ENCODE peak calls at places on chromosomes 4 and X, in eight cellular contexts. U is SK-N-SH, X is GM23248, T is MM.1S, K is HCT116, I is hepatocyte, V is GM23338, H is neural progenitor cell. F is an unnamed sample.

GRCh38 chr4:43564601-43565000 is 672.1 kb downstream of the GRXCR1 start:
- DNase-seq in U (no peak), X (no peak), T (no peak), K (no peak), I (no peak), V (no peak), H (no peak), F (no peak)

GRCh38 chr4:88823058-88823919 is 125.7 kb upstream of the NAP1L5 start:
- DNase-seq in U (peak), X (peak), T (peak), K (peak), I (peak), V (peak), H (peak), F (peak)

GRCh38 chr4:157143365-157143764 is 67.4 kb downstream of the GLRB start:
- DNase-seq in U (no peak), X (peak), T (no peak), K (no peak), I (no peak), V (no peak), H (no peak), F (no peak)

GRCh38 chr4:82430193-82431025 is at the start of the genes ENOPH1 and HNRNPDL:
- DNase-seq in U (peak), X (peak), T (peak), K (peak), I (peak), V (peak), H (peak), F (peak)

GRCh38 chrX:53476371-53476770 is 42.2 kb upstream of the HSD17B10 start:
- DNase-seq in U (no peak), X (peak), T (no peak), K (no peak), I (no peak), V (no peak), H (no peak), F (no peak)

GRCh38 chrX:110087485-110088356 is 84.8 kb downstream of the TMEM164 start:
- DNase-seq in U (no peak), X (peak), T (no peak), K (peak), I (peak), V (no peak), H (no peak), F (peak)

GRCh38 chr4:144699565-144699964 is 53.6 kb downstream of the HHIP start:
- DNase-seq in U (no peak), X (peak), T (no peak), K (no peak), I (no peak), V (no peak), H (no peak), F (peak)

GRCh38 chrX:118189628-118190027 is 73.0 kb upstream of the KLHL13 start:
- DNase-seq in U (peak), X (no peak), T (no peak), K (no peak), I (peak), V (peak), H (no peak), F (no peak)

GRCh38 chr4:140426610-140427103 is 791 bp downstream of the CLGN start:
- DNase-seq in U (peak), X (peak), T (peak), K (no peak), I (peak), V (peak), H (peak), F (peak)

GRCh38 chrX:148268646-148269045 is 231.8 kb upstream of the AFF2 start:
- DNase-seq in U (no peak), X (no peak), T (no peak), K (no peak), I (no peak), V (no peak), H (no peak), F (no peak)

GRCh38 chr4:147363514-147363913 is 117.4 kb upstream of the EDNRA start:
- DNase-seq in U (no peak), X (no peak), T (no peak), K (no peak), I (no peak), V (no peak), H (no peak), F (peak)

GRCh38 chr4:168183717-168184571 is 91.6 kb downstream of the ANXA10 start:
- DNase-seq in U (peak), X (peak), T (peak), K (peak), I (peak), V (peak), H (peak), F (peak)

GRCh38 chr4:112895785-112896184 is 153.7 kb upstream of the ANK2 start:
- DNase-seq in U (no peak), X (peak), T (no peak), K (no peak), I (no peak), V (peak), H (peak), F (no peak)

GRCh38 chrX:86946569-86946968 is 571.0 kb upstream of the KLHL4 start:
- DNase-seq in U (peak), X (peak), T (peak), K (no peak), I (peak), V (peak), H (peak), F (peak)
- TF ChIP-seq EZH2phosphoT487 in U (no peak), X (no peak), T (no peak), K (no peak), I (no peak), V (no peak), H (no peak), F (no peak)

GRCh38 chr4:53747401-53747800 is 156.1 kb upstream of the LNX1 start:
- DNase-seq in U (no peak), X (no peak), T (no peak), K (no peak), I (no peak), V (no peak), H (no peak), F (no peak)

GRCh38 chr4:53748328-53748772 is 157.1 kb upstream of the LNX1 start:
- DNase-seq in U (no peak), X (no peak), T (peak), K (no peak), I (no peak), V (no peak), H (no peak), F (no peak)

DNA sequence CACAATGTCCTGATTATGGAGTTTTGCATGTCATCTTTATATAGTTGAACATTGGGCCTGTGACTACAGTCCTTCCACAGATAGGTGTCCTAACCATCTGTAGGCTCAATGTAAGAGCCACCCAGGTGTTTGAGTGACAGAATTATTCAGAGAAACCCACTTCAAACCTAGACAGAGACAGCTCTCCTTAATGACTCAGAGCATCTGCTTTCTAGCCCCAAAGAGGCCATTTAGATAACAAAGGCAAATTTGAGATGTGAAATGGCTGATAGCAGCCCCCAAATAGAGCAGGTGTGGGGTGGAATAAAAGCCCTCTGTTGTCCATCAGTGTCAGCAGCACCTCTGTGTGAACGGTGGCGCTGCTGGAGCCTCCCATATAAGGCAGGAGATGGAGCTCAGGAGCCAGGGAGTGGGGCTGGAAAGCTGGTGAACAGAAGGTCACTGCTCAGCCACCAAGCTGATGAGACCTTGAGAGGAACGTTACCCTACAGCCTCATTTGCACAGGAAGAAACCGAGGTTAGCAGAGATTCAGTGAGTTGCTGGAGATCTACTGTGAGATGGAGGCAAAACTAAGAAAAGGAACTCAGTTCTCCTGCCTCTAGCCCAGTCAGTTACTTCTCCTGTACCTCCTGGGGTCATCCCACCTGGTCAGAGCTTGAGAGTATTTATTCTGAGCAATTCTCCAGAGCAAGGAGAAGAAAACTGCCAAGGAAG is 153.3 kb upstream of the LNX1 start:
- DNase-seq in U (peak), X (no peak), T (no peak), K (no peak), I (no peak), V (peak), H (no peak), F (no peak)
- TF ChIP-seq EZH2phosphoT487 in U (no peak), X (no peak), T (no peak), K (no peak), I (no peak), V (no peak), H (no peak), F (no peak)

DNA sequence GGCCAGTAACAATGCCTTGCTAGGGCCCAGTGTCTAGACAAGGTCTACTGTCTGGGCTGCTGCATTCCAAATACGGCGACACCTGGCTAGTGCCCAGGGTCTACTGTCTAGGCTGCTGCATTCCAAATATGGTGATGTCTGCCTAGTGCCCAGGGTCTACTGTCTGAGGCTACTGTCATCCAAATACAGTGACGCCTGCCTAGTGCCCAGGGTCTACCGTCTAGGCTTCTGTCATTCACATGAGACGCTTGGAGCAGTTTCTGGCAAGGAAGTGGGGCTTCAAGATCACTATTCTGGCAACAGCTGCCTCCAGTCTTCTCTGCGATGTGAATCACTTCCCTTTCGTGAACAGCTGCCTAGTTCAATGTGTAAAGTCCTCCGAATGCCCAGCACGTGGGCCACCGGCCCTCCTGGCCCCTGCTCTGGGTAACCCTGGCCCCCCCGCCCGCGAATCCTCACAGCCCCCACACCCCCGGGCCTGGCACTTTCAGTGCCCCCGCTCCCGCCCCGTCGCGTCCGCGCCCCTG is 12.7 kb downstream of the ACOX3 start:
- DNase-seq in U (peak), X (peak), T (no peak), K (no peak), I (peak), V (peak), H (peak), F (peak)
- TF ChIP-seq EZH2phosphoT487 in U (no peak), X (no peak), T (no peak), K (no peak), I (no peak), V (no peak), H (no peak), F (no peak)

GRCh38 chrX:46039526-46039925 is 505.7 kb downstream of the ZNF674 start:
- DNase-seq in U (no peak), X (no peak), T (no peak), K (no peak), I (no peak), V (no peak), H (no peak), F (no peak)
- TF ChIP-seq EZH2phosphoT487 in U (no peak), X (no peak), T (no peak), K (no peak), I (no peak), V (no peak), H (no peak), F (no peak)